ENCODE peak calls at places on chromosomes 16 and 17, in four cellular contexts. S is astrocyte, P is cardiac fibroblast, V is RWPE1. B is an unnamed sample.

GRCh38 chr16:73015612-73016487 is 32.1 kb downstream of the ZFHX3 start:
- DNase-seq in S (no peak), P (no peak), V (peak; percentile 92), B (no peak)

GRCh38 chr16:67162439-67163163 is 1.9 kb upstream of the HSF4 start:
- DNase-seq in S (no peak), P (no peak), V (no peak), B (no peak)

GRCh38 chr16:54957403-54957802 is 26.7 kb downstream of the IRX5 start:
- DNase-seq in S (no peak), P (peak; percentile 18), V (peak; percentile 24), B (no peak)

GRCh38 chr17:67574658-67575293 is 143.0 kb upstream of the NOL11 start:
- DNase-seq in S (no peak), P (no peak), V (no peak), B (no peak)

GRCh38 chr17:46877466-46877865 is 26.1 kb downstream of the WNT9B start:
- DNase-seq in S (no peak), P (no peak), V (no peak), B (no peak)

GRCh38 chr16:74700206-74701040 is at the start of gene MLKL:
- DNase-seq in S (peak; percentile 38), P (peak; percentile 60), V (peak; percentile 59), B (peak; percentile 26)

GRCh38 chr16:54289242-54290051 is 2.9 kb upstream of the IRX3 start:
- DNase-seq in S (no peak), P (no peak), V (no peak), B (no peak)

GRCh38 chr17:68301438-68301959 is 10.2 kb downstream of the ARSG start:
- DNase-seq in S (no peak), P (no peak), V (no peak), B (no peak)

GRCh38 chr17:16909887-16910286 is 62.0 kb downstream of the TNFRSF13B start:
- DNase-seq in S (no peak), P (no peak), V (no peak), B (no peak)

GRCh38 chr17:30376621-30377452 is 1.9 kb upstream of the CPD start:
- DNase-seq in S (peak; percentile 70), P (peak; percentile 95), V (no peak), B (peak; percentile 87)

GRCh38 chr16:23145186-23145585 is 4.1 kb downstream of the USP31 start:
- DNase-seq in S (no peak), P (no peak), V (peak; percentile 37), B (no peak)

GRCh38 chr16:25988089-25988488 is 296.3 kb downstream of the HS3ST4 start:
- DNase-seq in S (no peak), P (no peak), V (no peak), B (no peak)

GRCh38 chr16:54286330-54287017 is at the start of gene IRX3:
- DNase-seq in S (peak; percentile 74), P (peak; percentile 92), V (peak; percentile 91), B (peak; percentile 4)

GRCh38 chr17:75102385-75102821 is 7.4 kb upstream of the ARMC7 start:
- DNase-seq in S (no peak), P (no peak), V (no peak), B (no peak)

GRCh38 chr17:68684860-68685493 is 83.8 kb upstream of the FAM20A start:
- DNase-seq in S (no peak), P (peak; percentile 85), V (no peak), B (no peak)

GRCh38 chr16:17747357-17747756 is 276.6 kb upstream of the XYLT1 start:
- DNase-seq in S (no peak), P (no peak), V (no peak), B (no peak)

GRCh38 chr16:50842589-50842988 is 100.7 kb downstream of the CYLD start:
- DNase-seq in S (peak; percentile 26), P (no peak), V (no peak), B (peak; percentile 5)

GRCh38 chr17:5879424-5879823 is 190.8 kb upstream of the WSCD1 start:
- DNase-seq in S (no peak), P (no peak), V (no peak), B (no peak)

GRCh38 chr17:50918933-50919296 is 52.8 kb upstream of the TOB1 start:
- DNase-seq in S (peak; percentile 15), P (peak; percentile 21), V (no peak), B (peak; percentile 35)

GRCh38 chr17:12691173-12691572 is 25.5 kb downstream of the MYOCD start:
- DNase-seq in S (peak; percentile 3), P (peak; percentile 23), V (no peak), B (peak; percentile 53)

GRCh38 chr16:81551821-81552304 is 107.3 kb downstream of the CMIP start:
- DNase-seq in S (peak; percentile 82), P (peak; percentile 79), V (no peak), B (peak; percentile 71)

GRCh38 chr17:35775583-35775982 is 14.9 kb downstream of the C17orf50 start:
- DNase-seq in S (no peak), P (no peak), V (no peak), B (no peak)

GRCh38 chr16:64397042-64397441 is 724.8 kb downstream of the CDH11 start:
- DNase-seq in S (peak; percentile 69), P (no peak), V (no peak), B (peak; percentile 68)

GRCh38 chr16:81745704-81746558 is 33.2 kb upstream of the PLCG2 start:
- DNase-seq in S (peak; percentile 18), P (peak; percentile 61), V (peak; percentile 64), B (peak; percentile 31)

GRCh38 chr17:2042355-2042929 is 620 bp downstream of the OVCA2 start:
- DNase-seq in S (no peak), P (peak; percentile 64), V (no peak), B (no peak)

GRCh38 chr17:35568561-35568960 is 7.9 kb upstream of the SLFN14 start:
- DNase-seq in S (peak; percentile 41), P (peak; percentile 51), V (peak; percentile 61), B (peak; percentile 62)

GRCh38 chr17:49581645-49581992 is 5.9 kb downstream of the NXPH3 start:
- DNase-seq in S (no peak), P (no peak), V (no peak), B (no peak)

GRCh38 chr17:55303701-55304145 is 39.0 kb downstream of the HLF start:
- DNase-seq in S (peak; percentile 16), P (peak; percentile 32), V (no peak), B (peak; percentile 13)

GRCh38 chr16:89197033-89197632 is 3.2 kb downstream of the SLC22A31 start:
- DNase-seq in S (no peak), P (no peak), V (no peak), B (no peak)

GRCh38 chr16:18788828-18789514 is 1.2 kb downstream of the RPS15A start:
- DNase-seq in S (no peak), P (no peak), V (no peak), B (no peak)

GRCh38 chr17:14214271-14214670 is 22.4 kb downstream of the CDRT15 start:
- DNase-seq in S (no peak), P (no peak), V (no peak), B (peak; percentile 24)

GRCh38 chr16:6918661-6919060 is 414.0 kb upstream of the RBFOX1 start:
- DNase-seq in S (no peak), P (no peak), V (no peak), B (no peak)

GRCh38 chr17:47325176-47325575 is 1.4 kb downstream of the EFCAB13 start:
- DNase-seq in S (no peak), P (no peak), V (no peak), B (no peak)

GRCh38 chr17:2214887-2215615 is 88.5 kb downstream of the SMG6 start:
- DNase-seq in S (peak; percentile 93), P (peak; percentile 70), V (no peak), B (peak; percentile 88)

GRCh38 chr16:1333854-1334719 is 642 bp downstream of the BAIAP3 start:
- DNase-seq in S (no peak), P (no peak), V (no peak), B (no peak)

GRCh38 chr16:1332618-1333148 is 762 bp upstream of the BAIAP3 start:
- DNase-seq in S (no peak), P (no peak), V (no peak), B (no peak)

GRCh38 chr16:1331712-1332617 is 1.5 kb upstream of the BAIAP3 start:
- DNase-seq in S (no peak), P (peak; percentile 83), V (peak; percentile 57), B (peak; percentile 30)

GRCh38 chr16:1334739-1335138 is 1.3 kb downstream of the BAIAP3 start:
- DNase-seq in S (no peak), P (no peak), V (no peak), B (no peak)

DNA sequence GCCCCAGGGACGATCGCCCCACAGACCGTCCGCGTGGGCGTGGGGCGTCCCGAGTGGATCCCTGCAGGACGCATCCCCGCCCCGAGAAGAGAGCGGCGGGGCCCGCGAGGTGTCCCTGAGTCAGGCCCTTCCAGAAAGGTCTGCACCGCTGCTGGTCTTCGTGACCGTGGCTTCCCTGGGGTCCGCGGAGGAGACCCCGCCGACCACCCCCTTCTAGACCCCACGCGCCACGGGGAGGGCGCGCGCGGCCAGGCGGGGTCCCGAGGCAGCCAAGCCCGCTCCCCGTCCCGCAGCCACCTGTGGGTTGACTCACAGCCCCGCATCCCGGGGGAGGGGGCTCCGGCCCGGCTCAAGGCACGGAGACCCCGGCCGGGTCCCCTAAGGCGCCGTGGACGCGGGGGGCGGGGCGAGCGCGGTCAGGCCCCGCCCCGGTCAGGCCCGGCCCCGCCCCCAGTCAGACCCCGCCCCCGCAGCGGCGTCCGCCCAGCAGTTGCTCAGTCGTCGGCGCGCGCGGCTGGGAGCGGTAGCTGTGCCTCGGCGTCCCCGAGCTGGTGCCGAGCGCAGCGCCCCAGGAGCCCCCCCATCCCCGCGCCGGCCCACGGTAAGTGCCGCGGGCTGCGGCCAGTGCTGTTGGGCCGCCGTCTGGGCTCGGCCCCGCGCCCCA is at the start of gene BAIAP3:
- DNase-seq in S (no peak), P (peak; percentile 32), V (peak; percentile 73), B (no peak)
- TF ChIP-seq CTCF in S (no peak), P (no peak), V (no peak), B (no peak)

DNA sequence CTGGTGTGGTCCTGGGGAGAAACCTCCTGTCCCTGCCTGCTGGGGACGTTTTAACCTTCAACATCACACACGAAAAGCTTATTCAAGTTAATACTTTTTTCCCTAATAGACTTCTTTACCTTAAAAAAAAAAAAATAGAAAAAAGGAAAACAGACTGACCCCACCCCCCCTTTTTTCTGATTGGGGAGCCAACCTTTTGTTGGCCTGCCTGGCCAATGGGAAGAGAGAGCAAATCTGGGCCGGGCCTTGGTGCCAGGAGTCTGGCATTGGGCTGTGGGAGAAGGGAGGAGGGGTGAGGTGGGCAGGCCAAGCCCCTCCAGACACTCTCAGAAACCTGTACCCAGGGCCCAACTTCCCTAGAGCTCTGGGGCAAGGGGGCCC is 3.0 kb downstream of the CBX8 start:
- DNase-seq in S (no peak), P (peak; percentile 32), V (no peak), B (no peak)
- TF ChIP-seq CTCF in S (no peak), P (no peak), V (no peak), B (no peak)

GRCh38 chr17:4594406-4595349 is 10.3 kb downstream of the SMTNL2 start:
- DNase-seq in S (no peak), P (no peak), V (no peak), B (no peak)
- TF ChIP-seq CTCF in S (no peak), P (no peak), V (no peak), B (no peak)

GRCh38 chr17:28575126-28575795 is 1.4 kb downstream of the ALDOC start:
- DNase-seq in S (no peak), P (peak; percentile 23), V (no peak), B (no peak)
- TF ChIP-seq CTCF in S (no peak), P (no peak), V (no peak), B (peak; percentile 14)